ENCODE peak calls at places on chromosomes 13 and 19, in seven cellular contexts. One of them, this sample, is unnamed. For H3K4me1, the result is how much of the 10 kb centered on the place peaks cover.

GRCh38 chr13:31773538-31773937 is 34.2 kb downstream of the RXFP2 start:
- DNase-seq in mesendoderm: no peak
- DNase-seq in mesenchymal stem cell: no peak
- DNase-seq in H9: no peak
- DNase-seq in trophoblast cell: no peak
- DNase-seq in neuronal stem cell: no peak
- DNase-seq in H1: no peak
- DNase-seq in this sample: peak

GRCh38 chr19:788821-789472 is 8.3 kb upstream of the PTBP1 start:
- DNase-seq in mesendoderm: peak
- DNase-seq in mesenchymal stem cell: peak
- DNase-seq in H9: peak
- DNase-seq in trophoblast cell: no peak
- DNase-seq in neuronal stem cell: no peak
- DNase-seq in H1: no peak
- DNase-seq in this sample: no peak

GRCh38 chr19:30345686-30346085 is 26.5 kb upstream of the ZNF536 start:
- DNase-seq in mesendoderm: no peak
- DNase-seq in mesenchymal stem cell: no peak
- DNase-seq in H9: no peak
- DNase-seq in trophoblast cell: no peak
- DNase-seq in neuronal stem cell: no peak
- DNase-seq in H1: no peak
- DNase-seq in this sample: no peak

GRCh38 chr13:25046274-25046984 is 49.5 kb upstream of the PABPC3 start:
- DNase-seq in mesendoderm: peak
- DNase-seq in mesenchymal stem cell: peak
- DNase-seq in H9: peak
- DNase-seq in trophoblast cell: no peak
- DNase-seq in neuronal stem cell: no peak
- DNase-seq in H1: no peak
- DNase-seq in this sample: no peak

GRCh38 chr13:101325423-101325822 is 90.9 kb downstream of the NALCN start:
- DNase-seq in mesendoderm: no peak
- DNase-seq in mesenchymal stem cell: no peak
- DNase-seq in H9: no peak
- DNase-seq in trophoblast cell: no peak
- DNase-seq in neuronal stem cell: peak
- DNase-seq in H1: no peak
- DNase-seq in this sample: no peak

GRCh38 chr13:40164137-40164536 is 502.3 kb downstream of the FOXO1 start:
- DNase-seq in mesendoderm: no peak
- DNase-seq in mesenchymal stem cell: peak
- DNase-seq in H9: no peak
- DNase-seq in trophoblast cell: peak
- DNase-seq in neuronal stem cell: no peak
- DNase-seq in H1: no peak
- DNase-seq in this sample: no peak

GRCh38 chr19:44757057-44757734 is 8.7 kb downstream of the BCL3 start:
- DNase-seq in mesendoderm: no peak
- DNase-seq in mesenchymal stem cell: peak
- DNase-seq in H9: no peak
- DNase-seq in trophoblast cell: peak
- DNase-seq in neuronal stem cell: no peak
- DNase-seq in H1: no peak
- DNase-seq in this sample: peak

GRCh38 chr19:41928754-41929535 is 696 bp upstream of the ERFL start:
- DNase-seq in mesendoderm: no peak
- DNase-seq in mesenchymal stem cell: no peak
- DNase-seq in H9: no peak
- DNase-seq in trophoblast cell: no peak
- DNase-seq in neuronal stem cell: no peak
- DNase-seq in H1: no peak
- DNase-seq in this sample: no peak

GRCh38 chr13:73365240-73365639 is 306.4 kb downstream of the KLF5 start:
- DNase-seq in mesendoderm: no peak
- DNase-seq in mesenchymal stem cell: no peak
- DNase-seq in H9: no peak
- DNase-seq in trophoblast cell: no peak
- DNase-seq in neuronal stem cell: no peak
- DNase-seq in H1: no peak
- DNase-seq in this sample: no peak

GRCh38 chr13:25874907-25875306 is 176.9 kb downstream of the SHISA2 start:
- DNase-seq in mesendoderm: peak
- DNase-seq in mesenchymal stem cell: peak
- DNase-seq in H9: no peak
- DNase-seq in trophoblast cell: peak
- DNase-seq in neuronal stem cell: no peak
- DNase-seq in H1: no peak
- DNase-seq in this sample: no peak

GRCh38 chr19:55069137-55069858 is 6.3 kb upstream of the RDH13 start:
- DNase-seq in mesendoderm: peak
- DNase-seq in mesenchymal stem cell: peak
- DNase-seq in H9: peak
- DNase-seq in trophoblast cell: peak
- DNase-seq in neuronal stem cell: no peak
- DNase-seq in H1: no peak
- DNase-seq in this sample: no peak

GRCh38 chr13:75410207-75410606 is 71.8 kb downstream of the TBC1D4 start:
- DNase-seq in mesendoderm: no peak
- DNase-seq in mesenchymal stem cell: no peak
- DNase-seq in H9: no peak
- DNase-seq in trophoblast cell: no peak
- DNase-seq in neuronal stem cell: no peak
- DNase-seq in H1: no peak
- DNase-seq in this sample: no peak

GRCh38 chr19:1935484-1936208 is 5.3 kb upstream of the CSNK1G2 start:
- DNase-seq in mesendoderm: peak
- DNase-seq in mesenchymal stem cell: peak
- DNase-seq in H9: no peak
- DNase-seq in trophoblast cell: peak
- DNase-seq in neuronal stem cell: no peak
- DNase-seq in H1: no peak
- DNase-seq in this sample: peak

GRCh38 chr19:36401475-36401874 is 17.0 kb downstream of the ZFP82 start:
- DNase-seq in mesendoderm: no peak
- DNase-seq in mesenchymal stem cell: no peak
- DNase-seq in H9: no peak
- DNase-seq in trophoblast cell: no peak
- DNase-seq in neuronal stem cell: no peak
- DNase-seq in H1: no peak
- DNase-seq in this sample: no peak

GRCh38 chr19:44552324-44552723 is 22.8 kb upstream of the CEACAM20 start:
- DNase-seq in mesendoderm: peak
- DNase-seq in mesenchymal stem cell: peak
- DNase-seq in H9: peak
- DNase-seq in trophoblast cell: peak
- DNase-seq in neuronal stem cell: no peak
- DNase-seq in H1: peak
- DNase-seq in this sample: no peak

GRCh38 chr19:46776927-46777911 is 11.2 kb downstream of the SLC1A5 start:
- DNase-seq in mesendoderm: peak
- DNase-seq in mesenchymal stem cell: no peak
- DNase-seq in H9: peak
- DNase-seq in trophoblast cell: no peak
- DNase-seq in neuronal stem cell: no peak
- DNase-seq in H1: peak
- DNase-seq in this sample: no peak

GRCh38 chr19:29872224-29872731 is 60.5 kb downstream of the CCNE1 start:
- DNase-seq in mesendoderm: peak
- DNase-seq in mesenchymal stem cell: peak
- DNase-seq in H9: peak
- DNase-seq in trophoblast cell: peak
- DNase-seq in neuronal stem cell: peak
- DNase-seq in H1: no peak
- DNase-seq in this sample: no peak

GRCh38 chr19:14369399-14370168 is 11.7 kb upstream of the ADGRE5 start:
- DNase-seq in mesendoderm: no peak
- DNase-seq in mesenchymal stem cell: no peak
- DNase-seq in H9: no peak
- DNase-seq in trophoblast cell: peak
- DNase-seq in neuronal stem cell: no peak
- DNase-seq in H1: no peak
- DNase-seq in this sample: peak

GRCh38 chr19:51552996-51553725 is 17.9 kb upstream of the ZNF175 start:
- DNase-seq in mesendoderm: peak
- DNase-seq in mesenchymal stem cell: peak
- DNase-seq in H9: peak
- DNase-seq in trophoblast cell: peak
- DNase-seq in neuronal stem cell: peak
- DNase-seq in H1: peak
- DNase-seq in this sample: peak

GRCh38 chr19:49855277-49855675 is 4.3 kb downstream of the PTOV1 start:
- DNase-seq in mesendoderm: no peak
- DNase-seq in mesenchymal stem cell: no peak
- DNase-seq in H9: no peak
- DNase-seq in trophoblast cell: no peak
- DNase-seq in neuronal stem cell: no peak
- DNase-seq in H1: no peak
- DNase-seq in this sample: no peak

GRCh38 chr19:8329993-8330392 is 8.7 kb downstream of the RPS28 start:
- DNase-seq in mesendoderm: no peak
- DNase-seq in mesenchymal stem cell: no peak
- DNase-seq in H9: no peak
- DNase-seq in trophoblast cell: no peak
- DNase-seq in neuronal stem cell: no peak
- DNase-seq in H1: no peak
- DNase-seq in this sample: no peak

DNA sequence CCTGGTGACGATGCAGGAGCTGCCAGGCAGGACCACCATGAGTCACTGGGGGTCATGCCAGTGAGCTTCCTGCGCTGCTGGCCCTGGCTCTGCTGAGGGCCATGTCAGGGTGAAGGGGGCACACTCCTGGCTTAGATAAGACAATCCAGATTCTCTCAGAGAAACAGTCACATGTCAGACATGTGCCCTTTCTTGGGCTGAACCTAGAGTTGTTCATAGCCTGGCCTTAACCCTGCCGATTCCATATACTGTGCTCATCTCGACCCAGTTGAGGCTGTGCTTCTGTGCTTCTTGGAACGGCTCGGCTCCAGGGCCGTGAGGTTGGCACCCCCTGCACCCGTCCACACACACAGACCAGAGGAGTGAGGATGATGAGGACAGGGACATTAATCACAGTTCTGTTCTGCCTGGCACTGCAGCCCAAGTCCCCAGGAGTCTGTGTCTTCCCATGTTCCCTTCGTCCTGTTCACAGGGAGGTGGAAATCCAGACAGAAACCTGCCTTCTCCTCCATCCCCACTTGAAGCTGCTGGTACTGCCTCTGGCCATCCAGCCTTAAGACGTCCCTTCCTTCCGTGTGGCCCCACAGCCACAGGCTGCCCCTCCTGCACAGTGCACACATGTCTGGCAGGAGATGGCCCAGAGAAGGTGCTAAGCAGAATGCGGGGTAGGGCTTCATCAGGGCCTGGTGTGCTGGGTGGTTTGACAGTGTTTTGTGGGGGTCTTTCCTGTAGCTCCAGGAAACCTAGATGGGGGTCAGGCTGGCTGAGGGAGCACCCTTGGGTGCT is 50.0 kb downstream of the LYL1 start:
- DNase-seq in mesendoderm: no peak
- DNase-seq in mesenchymal stem cell: no peak
- DNase-seq in H9: no peak
- DNase-seq in trophoblast cell: no peak
- DNase-seq in neuronal stem cell: no peak
- DNase-seq in H1: no peak
- DNase-seq in this sample: no peak
- H3K4me1 ChIP-seq in mesendoderm: under half
- H3K4me1 ChIP-seq in mesenchymal stem cell: half or more
- H3K4me1 ChIP-seq in H9: under half
- H3K4me1 ChIP-seq in trophoblast cell: under half
- H3K4me1 ChIP-seq in neuronal stem cell: under half
- H3K4me1 ChIP-seq in H1: under half
- H3K4me1 ChIP-seq in this sample: half or more

GRCh38 chr13:109400192-109400591 is 386.2 kb downstream of the IRS2 start:
- DNase-seq in mesendoderm: peak
- DNase-seq in mesenchymal stem cell: no peak
- DNase-seq in H9: peak
- DNase-seq in trophoblast cell: peak
- DNase-seq in neuronal stem cell: no peak
- DNase-seq in H1: no peak
- DNase-seq in this sample: no peak
- H3K23ac ChIP-seq in mesendoderm: no peak
- H3K23ac ChIP-seq in mesenchymal stem cell: no peak
- H3K23ac ChIP-seq in H9: no peak
- H3K23ac ChIP-seq in trophoblast cell: no peak
- H3K23ac ChIP-seq in neuronal stem cell: no peak
- H3K23ac ChIP-seq in H1: no peak
- H3K23ac ChIP-seq in this sample: no peak

DNA sequence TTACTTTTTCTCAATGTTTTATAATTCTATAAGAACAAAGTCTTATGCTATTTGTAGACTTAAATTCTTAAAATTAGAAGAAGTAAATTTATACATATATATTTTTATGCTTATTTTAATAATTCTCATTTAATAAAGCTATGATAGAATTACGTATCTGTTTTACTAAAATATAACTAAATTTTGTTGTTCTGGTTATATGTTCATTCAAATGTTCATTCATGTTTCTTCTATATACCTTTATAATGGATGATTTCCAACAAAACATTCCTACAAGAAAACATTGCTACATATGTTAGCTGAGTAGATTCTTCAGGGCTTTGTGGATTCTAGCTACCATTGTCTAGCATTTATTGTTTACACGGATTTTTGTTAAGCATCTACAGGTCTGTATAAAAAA is 634.3 kb upstream of the PCDH20 start:
- DNase-seq in mesendoderm: no peak
- DNase-seq in mesenchymal stem cell: no peak
- DNase-seq in H9: no peak
- DNase-seq in trophoblast cell: no peak
- DNase-seq in neuronal stem cell: no peak
- DNase-seq in H1: no peak
- DNase-seq in this sample: no peak
- H2BK120ac ChIP-seq in mesendoderm: no peak
- H2BK120ac ChIP-seq in mesenchymal stem cell: no peak
- H2BK120ac ChIP-seq in H9: no peak
- H2BK120ac ChIP-seq in trophoblast cell: no peak
- H2BK120ac ChIP-seq in neuronal stem cell: no peak
- H2BK120ac ChIP-seq in H1: no peak
- H2BK120ac ChIP-seq in this sample: no peak

GRCh38 chr19:4866595-4867424 is 657 bp downstream of the PLIN3 start:
- DNase-seq in mesendoderm: peak
- DNase-seq in mesenchymal stem cell: peak
- DNase-seq in H9: peak
- DNase-seq in trophoblast cell: peak
- DNase-seq in neuronal stem cell: peak
- DNase-seq in H1: no peak
- DNase-seq in this sample: peak

GRCh38 chr19:4868286-4868834 is 893 bp upstream of the PLIN3 start:
- DNase-seq in mesendoderm: no peak
- DNase-seq in mesenchymal stem cell: no peak
- DNase-seq in H9: no peak
- DNase-seq in trophoblast cell: no peak
- DNase-seq in neuronal stem cell: no peak
- DNase-seq in H1: no peak
- DNase-seq in this sample: no peak

GRCh38 chr19:4870025-4870700 is 2.7 kb upstream of the PLIN3 start:
- DNase-seq in mesendoderm: peak
- DNase-seq in mesenchymal stem cell: peak
- DNase-seq in H9: peak
- DNase-seq in trophoblast cell: peak
- DNase-seq in neuronal stem cell: no peak
- DNase-seq in H1: peak
- DNase-seq in this sample: peak

GRCh38 chr19:4871711-4872110 is 4.2 kb upstream of the PLIN3 start:
- DNase-seq in mesendoderm: no peak
- DNase-seq in mesenchymal stem cell: no peak
- DNase-seq in H9: no peak
- DNase-seq in trophoblast cell: no peak
- DNase-seq in neuronal stem cell: no peak
- DNase-seq in H1: no peak
- DNase-seq in this sample: no peak

GRCh38 chr19:4867534-4868285 is at the start of gene PLIN3:
- DNase-seq in mesendoderm: peak
- DNase-seq in mesenchymal stem cell: peak
- DNase-seq in H9: peak
- DNase-seq in trophoblast cell: peak
- DNase-seq in neuronal stem cell: peak
- DNase-seq in H1: peak
- DNase-seq in this sample: peak
- H3K4me1 ChIP-seq in mesendoderm: under half
- H3K4me1 ChIP-seq in mesenchymal stem cell: under half
- H3K4me1 ChIP-seq in H9: under half
- H3K4me1 ChIP-seq in trophoblast cell: under half
- H3K4me1 ChIP-seq in neuronal stem cell: under half
- H3K4me1 ChIP-seq in H1: under half
- H3K4me1 ChIP-seq in this sample: under half